ENCODE peak calls at places on chromosomes 2 and 18, in nine cellular contexts. W is Ammon's horn; S is dorsolateral prefrontal cortex; X is osteocyte; Y is CD4-positive, alpha-beta T cell; P is NCI-H1105; R is AG20443; L is lung microvascular endothelial cell; H is HT1080. F is an unnamed sample.

GRCh38 chr2:217694296-217694695 is 308.5 kb downstream of the TNS1 start:
- DNase-seq in W (no peak), S (no peak), X (no peak), Y (no peak), P (no peak), R (no peak), L (peak), H (no peak), F (no peak)

GRCh38 chr2:120422761-120423160 is 76.8 kb downstream of the INHBB start:
- DNase-seq in W (no peak), S (peak), X (no peak), Y (no peak), P (no peak), R (no peak), L (no peak), H (no peak), F (no peak)

GRCh38 chr2:119694994-119695521 is 16.1 kb downstream of the TMEM177 start:
- DNase-seq in W (peak), S (no peak), X (no peak), Y (peak), P (peak), R (peak), L (peak), H (peak), F (peak)

GRCh38 chr2:215617060-215617824 is 181.4 kb upstream of the FN1 start:
- DNase-seq in W (no peak), S (no peak), X (no peak), Y (no peak), P (no peak), R (no peak), L (no peak), H (no peak), F (no peak)

GRCh38 chr18:61710082-61710620 is 182.7 kb downstream of the RNF152 start:
- DNase-seq in W (no peak), S (no peak), X (no peak), Y (no peak), P (no peak), R (no peak), L (no peak), H (no peak), F (no peak)

GRCh38 chr2:189860161-189860560 is 75.9 kb downstream of the PMS1 start:
- DNase-seq in W (no peak), S (no peak), X (no peak), Y (no peak), P (no peak), R (no peak), L (no peak), H (no peak), F (no peak)

GRCh38 chr2:119749405-119750066 is 10.2 kb upstream of the PTPN4 start:
- DNase-seq in W (no peak), S (no peak), X (no peak), Y (no peak), P (no peak), R (no peak), L (peak), H (peak), F (no peak)

GRCh38 chr2:198966269-198966668 is 491.5 kb downstream of the SATB2 start:
- DNase-seq in W (no peak), S (no peak), X (no peak), Y (no peak), P (no peak), R (no peak), L (no peak), H (no peak), F (no peak)

GRCh38 chr2:165011199-165011598 is 55.9 kb upstream of the SLC38A11 start:
- DNase-seq in W (no peak), S (no peak), X (no peak), Y (no peak), P (no peak), R (no peak), L (no peak), H (no peak), F (no peak)

GRCh38 chr2:37590119-37590571 is 81.3 kb downstream of the CDC42EP3 start:
- DNase-seq in W (no peak), S (no peak), X (no peak), Y (no peak), P (no peak), R (peak), L (peak), H (peak), F (peak)

GRCh38 chr18:55247032-55247431 is 287.8 kb upstream of the CCDC68 start:
- DNase-seq in W (no peak), S (no peak), X (no peak), Y (no peak), P (no peak), R (no peak), L (no peak), H (peak), F (no peak)

GRCh38 chr18:61893304-61893970 is 630 bp upstream of the RNF152 start:
- DNase-seq in W (peak), S (peak), X (peak), Y (no peak), P (no peak), R (peak), L (peak), H (peak), F (no peak)

GRCh38 chr18:61502472-61502871 is 169.2 kb downstream of the CDH20 start:
- DNase-seq in W (peak), S (peak), X (no peak), Y (no peak), P (peak), R (peak), L (peak), H (peak), F (peak)

GRCh38 chr18:45050712-45051639 is 370.3 kb downstream of the SETBP1 start:
- DNase-seq in W (no peak), S (no peak), X (no peak), Y (no peak), P (no peak), R (peak), L (peak), H (peak), F (peak)

GRCh38 chr2:240509667-240510512 is 47.9 kb downstream of the ANKMY1 start:
- DNase-seq in W (no peak), S (no peak), X (peak), Y (no peak), P (no peak), R (no peak), L (no peak), H (no peak), F (no peak)

GRCh38 chr2:30293303-30293912 is 62.1 kb downstream of the LBH start:
- DNase-seq in W (peak), S (peak), X (no peak), Y (no peak), P (no peak), R (peak), L (peak), H (peak), F (peak)

GRCh38 chr2:163657257-163657656 is 78.6 kb downstream of the FIGN start:
- DNase-seq in W (no peak), S (no peak), X (no peak), Y (no peak), P (no peak), R (no peak), L (no peak), H (no peak), F (no peak)

GRCh38 chr2:18950598-18950933 is 361.2 kb upstream of the NT5C1B start:
- DNase-seq in W (no peak), S (no peak), X (no peak), Y (no peak), P (no peak), R (no peak), L (no peak), H (no peak), F (no peak)

GRCh38 chr2:19358242-19359020 is at the start of gene OSR1:
- DNase-seq in W (no peak), S (no peak), X (peak), Y (no peak), P (peak), R (peak), L (no peak), H (no peak), F (peak)

GRCh38 chr2:192194866-192195547 is at the start of gene TMEFF2:
- DNase-seq in W (peak), S (peak), X (peak), Y (peak), P (peak), R (peak), L (peak), H (peak), F (peak)

GRCh38 chr2:127083819-127084503 is 23.0 kb downstream of the BIN1 start:
- DNase-seq in W (peak), S (peak), X (no peak), Y (no peak), P (no peak), R (peak), L (peak), H (peak), F (no peak)

GRCh38 chr2:239236043-239236807 is 164.6 kb downstream of the HDAC4 start:
- DNase-seq in W (peak), S (peak), X (no peak), Y (no peak), P (no peak), R (no peak), L (no peak), H (no peak), F (no peak)

GRCh38 chr2:207200136-207200535 is 34.4 kb upstream of the KLF7 start:
- DNase-seq in W (no peak), S (no peak), X (no peak), Y (no peak), P (no peak), R (no peak), L (no peak), H (no peak), F (no peak)

GRCh38 chr2:152508446-152508845 is 173.5 kb downstream of the FMNL2 start:
- DNase-seq in W (no peak), S (no peak), X (no peak), Y (no peak), P (no peak), R (no peak), L (peak), H (peak), F (no peak)

GRCh38 chr2:120589782-120590608 is 145.7 kb upstream of the GLI2 start:
- DNase-seq in W (no peak), S (no peak), X (no peak), Y (no peak), P (no peak), R (no peak), L (peak), H (peak), F (no peak)

GRCh38 chr18:10526211-10526949 is 553 bp downstream of the NAPG start:
- DNase-seq in W (peak), S (peak), X (no peak), Y (peak), P (peak), R (peak), L (peak), H (peak), F (peak)

GRCh38 chr2:20526666-20527065 is 79.8 kb downstream of the RHOB start:
- DNase-seq in W (peak), S (no peak), X (no peak), Y (no peak), P (peak), R (no peak), L (no peak), H (no peak), F (no peak)

GRCh38 chr18:79934311-79935097 is 16.9 kb downstream of the SLC66A2 start:
- DNase-seq in W (no peak), S (no peak), X (no peak), Y (no peak), P (no peak), R (no peak), L (no peak), H (no peak), F (no peak)

GRCh38 chr2:57907411-57907810 is 139.2 kb upstream of the VRK2 start:
- DNase-seq in W (peak), S (no peak), X (no peak), Y (no peak), P (no peak), R (no peak), L (no peak), H (no peak), F (no peak)

GRCh38 chr2:46977266-46977665 is 61.7 kb upstream of the MCFD2 start:
- DNase-seq in W (no peak), S (no peak), X (no peak), Y (no peak), P (no peak), R (no peak), L (no peak), H (no peak), F (no peak)

GRCh38 chr18:23926590-23926989 is 88.0 kb upstream of the TTC39C start:
- DNase-seq in W (no peak), S (no peak), X (no peak), Y (no peak), P (no peak), R (no peak), L (no peak), H (no peak), F (no peak)

GRCh38 chr2:207248702-207249355 is 83.1 kb upstream of the KLF7 start:
- DNase-seq in W (no peak), S (no peak), X (no peak), Y (no peak), P (no peak), R (no peak), L (no peak), H (peak), F (no peak)

F was measured in HTR-8/SVneo.